ENCODE peak calls at places on chromosomes 1 and 21, in six cellular contexts. Z is heart right ventricle, J is endothelial cell, H is GM23338, U is adrenal gland, P is RWPE1. B is an unnamed sample.

GRCh38 chr1:45172015-45172414 is 34.4 kb downstream of the ZSWIM5 start:
- DNase-seq in Z (no peak), J (no peak), H (no peak), U (no peak), P (peak), B (no peak)

GRCh38 chr1:150009604-150010387 is 730 bp downstream of the OTUD7B start:
- DNase-seq in Z (no peak), J (peak), H (peak), U (peak), P (peak), B (no peak)

GRCh38 chr1:53498555-53499142 is 39.5 kb downstream of the DMRTB1 start:
- DNase-seq in Z (no peak), J (no peak), H (no peak), U (no peak), P (no peak), B (no peak)

GRCh38 chr1:1213153-1213918 is 617 bp downstream of the TNFRSF4 start:
- DNase-seq in Z (peak), J (no peak), H (no peak), U (no peak), P (no peak), B (no peak)

GRCh38 chr1:180912801-180913616 is at the start of gene KIAA1614:
- DNase-seq in Z (peak), J (peak), H (peak), U (no peak), P (peak), B (no peak)

GRCh38 chr1:207407655-207408256 is 46.4 kb upstream of the CR2 start:
- DNase-seq in Z (no peak), J (no peak), H (no peak), U (no peak), P (no peak), B (no peak)

GRCh38 chr1:74504125-74505065 is 8.0 kb downstream of the LRRC53 start:
- DNase-seq in Z (no peak), J (peak), H (peak), U (peak), P (peak), B (peak)

GRCh38 chr1:243605604-243606003 is 244.4 kb downstream of the AKT3 start:
- DNase-seq in Z (no peak), J (no peak), H (no peak), U (no peak), P (no peak), B (no peak)

GRCh38 chr1:226821719-226822085 is 48.7 kb upstream of the PSEN2 start:
- DNase-seq in Z (no peak), J (no peak), H (no peak), U (no peak), P (no peak), B (no peak)

GRCh38 chr1:163928080-163928479 is 606.3 kb downstream of the NUF2 start:
- DNase-seq in Z (no peak), J (no peak), H (no peak), U (no peak), P (no peak), B (no peak)

GRCh38 chr1:30051777-30052176 is 671.6 kb downstream of the MATN1 start:
- DNase-seq in Z (no peak), J (no peak), H (no peak), U (no peak), P (no peak), B (no peak)

GRCh38 chr1:30054126-30054525 is 669.3 kb downstream of the MATN1 start:
- DNase-seq in Z (no peak), J (no peak), H (peak), U (no peak), P (no peak), B (no peak)

GRCh38 chr1:30048905-30049304 is 674.5 kb downstream of the MATN1 start:
- DNase-seq in Z (no peak), J (no peak), H (no peak), U (no peak), P (no peak), B (no peak)

GRCh38 chr1:30049748-30050147 is 673.6 kb downstream of the MATN1 start:
- DNase-seq in Z (no peak), J (no peak), H (no peak), U (no peak), P (no peak), B (no peak)

DNA sequence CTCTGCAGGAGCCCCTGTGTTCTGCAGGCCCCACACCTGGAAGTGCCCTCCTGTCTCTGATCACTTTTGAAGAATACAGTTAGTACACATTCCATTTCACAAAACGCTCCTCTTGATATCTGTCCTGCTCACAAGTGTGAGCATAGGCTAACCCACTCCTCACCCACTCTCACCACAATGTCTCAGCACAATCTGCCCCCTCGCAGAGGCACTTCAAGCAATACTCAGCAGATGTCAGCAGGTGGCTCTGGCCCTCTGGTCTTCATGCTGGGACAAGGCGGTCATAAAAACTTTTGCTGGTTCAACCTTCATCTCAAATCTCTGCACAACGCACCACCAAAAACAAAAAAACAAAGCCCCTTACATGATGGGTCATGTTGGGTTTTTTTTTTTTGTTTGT is 671.2 kb downstream of the MATN1 start:
- DNase-seq in Z (no peak), J (no peak), H (no peak), U (no peak), P (no peak), B (no peak)
- TF ChIP-seq CTCF in Z (peak), J (no peak), H (peak), U (no peak), P (no peak), B (no peak)

DNA sequence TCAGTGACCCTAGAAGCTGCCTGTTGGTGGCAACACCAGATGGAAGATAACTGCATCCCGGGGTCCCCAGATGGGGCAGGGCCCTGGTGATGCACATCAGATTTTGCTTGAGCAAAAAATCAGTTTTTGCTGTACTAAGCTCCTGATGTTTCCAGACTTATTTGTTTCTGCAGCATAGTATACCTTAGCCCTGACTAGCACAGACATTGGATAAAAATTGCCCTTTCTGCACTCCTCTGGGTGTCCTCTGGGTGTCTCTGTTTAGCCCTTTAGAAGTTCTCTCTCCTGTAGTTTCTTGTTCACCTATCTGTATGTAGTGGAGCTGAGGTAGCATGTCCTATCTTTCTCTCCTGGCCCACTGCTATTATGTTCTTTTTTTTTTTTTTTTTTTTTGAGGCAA is 30.3 kb upstream of the PLA2G2C start:
- DNase-seq in Z (no peak), J (no peak), H (peak), U (no peak), P (no peak), B (peak)
- TF ChIP-seq CTCF in Z (no peak), J (no peak), H (peak), U (peak), P (peak), B (no peak)

GRCh38 chr1:41599912-41600311 is 115.4 kb upstream of the EDN2 start:
- DNase-seq in Z (no peak), J (no peak), H (peak), U (no peak), P (no peak), B (no peak)
- TF ChIP-seq CTCF in Z (peak), J (peak), H (peak), U (peak), P (peak), B (no peak)

GRCh38 chr21:31457675-31458074 is 113.6 kb upstream of the TIAM1 start:
- DNase-seq in Z (no peak), J (peak), H (peak), U (no peak), P (no peak), B (no peak)
- TF ChIP-seq CTCF in Z (no peak), J (peak), H (peak), U (no peak), P (no peak), B (no peak)

DNA sequence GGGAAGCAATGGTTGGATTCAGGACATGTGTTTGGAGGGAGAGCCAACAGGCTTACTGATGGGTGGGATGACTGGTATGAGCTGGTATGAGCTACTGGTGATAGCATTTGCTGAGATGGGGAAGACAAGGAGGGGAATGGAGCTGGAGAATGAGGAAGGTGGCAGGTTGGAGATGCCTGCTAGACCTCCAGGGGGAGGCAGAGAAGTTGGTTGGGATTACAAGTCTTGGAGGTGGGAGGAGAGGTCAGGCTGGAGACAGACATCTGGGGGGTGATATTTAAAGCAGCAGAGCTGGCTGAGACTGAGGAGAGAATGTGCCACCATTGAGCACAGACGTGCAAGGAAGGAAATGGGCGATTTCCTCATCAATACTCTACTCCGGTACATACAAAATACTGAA is 31.8 kb upstream of the ENO1 start:
- DNase-seq in Z (no peak), J (no peak), H (no peak), U (no peak), P (no peak), B (no peak)
- TF ChIP-seq CTCF in Z (no peak), J (no peak), H (peak), U (no peak), P (no peak), B (no peak)

GRCh38 chr1:204307334-204307883 is 52.3 kb downstream of the PLEKHA6 start:
- DNase-seq in Z (no peak), J (peak), H (peak), U (no peak), P (no peak), B (no peak)
- TF ChIP-seq CTCF in Z (peak), J (no peak), H (peak), U (no peak), P (no peak), B (no peak)

DNA sequence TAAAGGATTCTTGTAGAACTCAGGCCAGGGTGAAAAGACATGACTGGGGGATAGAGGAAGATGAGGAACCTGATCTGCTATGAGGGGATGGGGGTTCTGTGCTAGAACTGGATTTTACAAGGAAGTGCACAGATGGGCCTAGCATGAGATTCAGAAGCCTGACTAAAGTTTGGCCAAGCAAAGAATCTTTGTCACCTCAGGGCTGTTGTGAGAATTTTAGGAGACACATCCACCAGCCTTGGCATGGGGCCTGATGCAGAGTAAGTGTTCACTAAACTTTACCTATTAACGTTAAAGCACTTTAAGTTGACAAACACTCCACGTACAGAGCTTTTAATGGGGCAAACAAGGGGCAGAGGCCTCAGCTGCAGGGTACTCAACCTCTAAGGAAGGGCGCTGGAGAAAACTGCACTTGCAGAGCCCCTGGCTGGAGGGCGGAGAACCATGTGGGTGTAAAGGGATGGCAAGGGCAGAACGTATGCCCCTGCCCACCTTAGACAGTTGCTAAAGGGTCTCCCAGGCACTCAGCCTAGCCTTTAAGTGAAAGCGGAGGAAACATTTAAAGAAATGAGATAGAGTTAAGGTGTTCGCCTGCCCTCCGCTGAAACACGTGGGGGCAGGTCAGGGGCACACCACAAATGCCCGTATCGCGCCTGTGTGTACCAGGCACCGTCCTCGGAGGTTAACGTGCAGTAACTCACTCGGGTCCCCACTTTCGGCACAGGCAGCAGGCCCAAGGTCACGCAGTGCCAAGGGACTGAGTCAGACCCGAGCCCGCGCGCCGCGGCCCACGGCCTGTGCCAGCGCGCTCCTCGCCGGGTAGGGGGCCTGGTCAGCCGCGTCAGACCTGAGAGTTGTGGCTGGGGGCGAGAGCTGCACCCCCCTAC is 990 bp upstream of the MRPS6 start:
- DNase-seq in Z (no peak), J (no peak), H (no peak), U (peak), P (no peak), B (no peak)
- TF ChIP-seq CTCF in Z (no peak), J (no peak), H (no peak), U (no peak), P (no peak), B (no peak)

GRCh38 chr1:187415065-187415464 is 586.3 kb downstream of the PLA2G4A start:
- DNase-seq in Z (no peak), J (no peak), H (no peak), U (no peak), P (no peak), B (no peak)

GRCh38 chr1:187413770-187414169 is 585.0 kb downstream of the PLA2G4A start:
- DNase-seq in Z (no peak), J (no peak), H (peak), U (no peak), P (peak), B (no peak)

DNA sequence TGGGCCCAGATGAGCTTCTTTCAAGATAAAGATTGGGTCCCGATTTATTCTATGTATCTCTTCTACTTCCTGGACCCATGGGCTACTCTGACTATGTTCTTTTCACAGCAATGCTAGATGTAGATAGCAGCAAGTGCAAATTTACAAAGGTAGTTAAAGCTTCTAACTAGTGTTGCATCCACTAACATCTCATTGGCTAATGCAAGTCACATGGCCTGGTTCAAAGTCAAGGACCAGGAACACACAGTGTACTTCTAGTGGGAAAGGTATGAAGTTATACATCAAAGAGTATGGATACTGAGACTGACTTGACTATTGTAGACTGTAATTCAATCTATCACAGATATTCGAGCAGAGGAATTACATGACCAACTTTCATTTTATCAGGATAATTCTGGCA is 588.8 kb downstream of the PLA2G4A start:
- DNase-seq in Z (no peak), J (no peak), H (no peak), U (no peak), P (no peak), B (no peak)
- TF ChIP-seq CTCF in Z (no peak), J (no peak), H (no peak), U (no peak), P (no peak), B (no peak)